ENCODE peak calls at places on chromosomes 4 and X, in nine cellular contexts. One of them, this sample, is unnamed.

GRCh38 chr4:107862658-107863057 is 37.9 kb downstream of the SGMS2 start:
- DNase-seq in hepatocyte: peak; percentile 71
- DNase-seq in kidney epithelial cell: peak; percentile 97
- DNase-seq in heart left ventricle: no peak
- DNase-seq in fibroblast of pulmonary artery: peak; percentile 87
- DNase-seq in breast epithelium: peak; percentile 25
- DNase-seq in heart right ventricle: peak; percentile 9
- DNase-seq in H1: no peak
- DNase-seq in retinal pigment epithelial cell: peak; percentile 32
- DNase-seq in this sample: no peak

GRCh38 chrX:11543249-11543648 is 122.5 kb downstream of the ARHGAP6 start:
- DNase-seq in kidney epithelial cell: no peak
- DNase-seq in fibroblast of pulmonary artery: no peak
- DNase-seq in H1: no peak
- DNase-seq in hepatocyte: no peak
- DNase-seq in heart left ventricle: no peak
- DNase-seq in breast epithelium: no peak
- DNase-seq in heart right ventricle: no peak
- DNase-seq in retinal pigment epithelial cell: no peak
- DNase-seq in this sample: no peak

GRCh38 chrX:150155396-150156048 is 207.6 kb upstream of the MAMLD1 start:
- DNase-seq in hepatocyte: peak; percentile 60
- DNase-seq in kidney epithelial cell: peak; percentile 10
- DNase-seq in heart left ventricle: no peak
- DNase-seq in H1: no peak
- DNase-seq in retinal pigment epithelial cell: no peak
- DNase-seq in breast epithelium: no peak
- DNase-seq in fibroblast of pulmonary artery: peak; percentile 63
- DNase-seq in heart right ventricle: peak; percentile 14
- DNase-seq in this sample: no peak

GRCh38 chrX:45788941-45789348 is 588.3 kb upstream of the DIPK2B start:
- DNase-seq in H1: no peak
- DNase-seq in fibroblast of pulmonary artery: peak; percentile 54
- DNase-seq in heart left ventricle: peak; percentile 68
- DNase-seq in hepatocyte: no peak
- DNase-seq in kidney epithelial cell: no peak
- DNase-seq in heart right ventricle: peak; percentile 61
- DNase-seq in breast epithelium: peak; percentile 23
- DNase-seq in retinal pigment epithelial cell: no peak
- DNase-seq in this sample: no peak

GRCh38 chr4:11424000-11424399 is 4.7 kb downstream of the HS3ST1 start:
- DNase-seq in retinal pigment epithelial cell: no peak
- DNase-seq in H1: no peak
- DNase-seq in heart left ventricle: peak; percentile 58
- DNase-seq in hepatocyte: peak; percentile 67
- DNase-seq in kidney epithelial cell: no peak
- DNase-seq in breast epithelium: peak; percentile 60
- DNase-seq in heart right ventricle: peak; percentile 29
- DNase-seq in fibroblast of pulmonary artery: peak; percentile 76
- DNase-seq in this sample: no peak

GRCh38 chr4:38132140-38132673 is 172.0 kb downstream of the PTTG2 start:
- DNase-seq in H1: no peak
- DNase-seq in breast epithelium: peak; percentile 26
- DNase-seq in retinal pigment epithelial cell: no peak
- DNase-seq in heart left ventricle: no peak
- DNase-seq in fibroblast of pulmonary artery: peak; percentile 99
- DNase-seq in heart right ventricle: peak; percentile 55
- DNase-seq in hepatocyte: peak; percentile 83
- DNase-seq in kidney epithelial cell: peak; percentile 97
- DNase-seq in this sample: peak; percentile 96

GRCh38 chrX:154505726-154506125 is 10.3 kb downstream of the FAM3A start:
- DNase-seq in fibroblast of pulmonary artery: peak; percentile 59
- DNase-seq in H1: no peak
- DNase-seq in kidney epithelial cell: no peak
- DNase-seq in hepatocyte: no peak
- DNase-seq in heart left ventricle: no peak
- DNase-seq in retinal pigment epithelial cell: peak; percentile 14
- DNase-seq in breast epithelium: no peak
- DNase-seq in heart right ventricle: no peak
- DNase-seq in this sample: no peak

GRCh38 chrX:31110657-31111056 is 38.8 kb upstream of the FTHL17 start:
- DNase-seq in H1: no peak
- DNase-seq in hepatocyte: no peak
- DNase-seq in heart left ventricle: no peak
- DNase-seq in kidney epithelial cell: no peak
- DNase-seq in heart right ventricle: no peak
- DNase-seq in breast epithelium: no peak
- DNase-seq in fibroblast of pulmonary artery: no peak
- DNase-seq in retinal pigment epithelial cell: no peak
- DNase-seq in this sample: no peak

GRCh38 chr4:155491336-155492131 is 114.8 kb upstream of the MAP9 start:
- DNase-seq in heart left ventricle: no peak
- DNase-seq in heart right ventricle: no peak
- DNase-seq in H1: no peak
- DNase-seq in hepatocyte: no peak
- DNase-seq in fibroblast of pulmonary artery: no peak
- DNase-seq in kidney epithelial cell: no peak
- DNase-seq in breast epithelium: no peak
- DNase-seq in retinal pigment epithelial cell: no peak
- DNase-seq in this sample: no peak

GRCh38 chr4:140829825-140830224 is 73.6 kb upstream of the TBC1D9 start:
- DNase-seq in heart left ventricle: no peak
- DNase-seq in breast epithelium: no peak
- DNase-seq in hepatocyte: no peak
- DNase-seq in retinal pigment epithelial cell: no peak
- DNase-seq in kidney epithelial cell: no peak
- DNase-seq in H1: no peak
- DNase-seq in fibroblast of pulmonary artery: no peak
- DNase-seq in heart right ventricle: no peak
- DNase-seq in this sample: no peak

GRCh38 chr4:92304636-92305035 is 870 bp downstream of the GRID2 start:
- DNase-seq in kidney epithelial cell: no peak
- DNase-seq in retinal pigment epithelial cell: no peak
- DNase-seq in heart right ventricle: no peak
- DNase-seq in heart left ventricle: no peak
- DNase-seq in hepatocyte: peak; percentile 4
- DNase-seq in H1: no peak
- DNase-seq in fibroblast of pulmonary artery: peak; percentile 13
- DNase-seq in breast epithelium: no peak
- DNase-seq in this sample: no peak

GRCh38 chr4:92304073-92304472 is 307 bp downstream of the GRID2 start:
- DNase-seq in kidney epithelial cell: no peak
- DNase-seq in fibroblast of pulmonary artery: peak; percentile 13
- DNase-seq in heart right ventricle: no peak
- DNase-seq in H1: no peak
- DNase-seq in hepatocyte: no peak
- DNase-seq in retinal pigment epithelial cell: no peak
- DNase-seq in breast epithelium: no peak
- DNase-seq in heart left ventricle: peak; percentile 51
- DNase-seq in this sample: no peak

GRCh38 chr4:92305878-92306520 is 2.2 kb downstream of the GRID2 start:
- DNase-seq in heart right ventricle: no peak
- DNase-seq in breast epithelium: no peak
- DNase-seq in retinal pigment epithelial cell: no peak
- DNase-seq in heart left ventricle: no peak
- DNase-seq in hepatocyte: peak; percentile 22
- DNase-seq in kidney epithelial cell: no peak
- DNase-seq in fibroblast of pulmonary artery: no peak
- DNase-seq in H1: no peak
- DNase-seq in this sample: no peak

GRCh38 chr4:92305148-92305877 is 1.5 kb downstream of the GRID2 start:
- DNase-seq in heart left ventricle: peak; percentile 69
- DNase-seq in heart right ventricle: peak; percentile 17
- DNase-seq in H1: peak; percentile 78
- DNase-seq in kidney epithelial cell: peak; percentile 4
- DNase-seq in fibroblast of pulmonary artery: peak; percentile 62
- DNase-seq in retinal pigment epithelial cell: peak; percentile 62
- DNase-seq in breast epithelium: no peak
- DNase-seq in hepatocyte: peak; percentile 63
- DNase-seq in this sample: peak; percentile 27

DNA sequence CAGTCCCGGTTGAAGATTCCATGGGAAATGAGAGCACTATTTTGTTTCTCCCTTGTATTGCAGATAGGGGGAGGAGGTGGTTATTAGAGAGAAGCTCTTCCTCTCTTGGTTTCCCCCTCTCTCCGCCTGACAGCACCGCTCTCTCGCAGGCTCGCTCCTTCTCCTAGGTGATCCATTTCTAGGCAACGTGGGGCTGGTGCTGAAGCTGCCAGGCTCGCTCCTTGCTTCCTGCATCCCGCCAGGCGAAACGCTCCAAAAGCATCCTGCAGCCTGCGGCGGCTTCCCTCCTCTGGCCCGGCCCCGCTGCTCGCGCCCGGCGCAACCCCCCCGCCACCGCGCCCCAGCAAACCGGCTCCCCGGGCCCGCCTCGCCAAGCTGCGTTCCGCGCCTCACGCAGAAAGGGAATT is at the start of gene GRID2:
- DNase-seq in fibroblast of pulmonary artery: peak; percentile 38
- DNase-seq in retinal pigment epithelial cell: no peak
- DNase-seq in H1: no peak
- DNase-seq in heart left ventricle: peak; percentile 47
- DNase-seq in breast epithelium: no peak
- DNase-seq in hepatocyte: peak; percentile 38
- DNase-seq in kidney epithelial cell: no peak
- DNase-seq in heart right ventricle: no peak
- DNase-seq in this sample: no peak
- H3K4me3 ChIP-seq in fibroblast of pulmonary artery: peak within 1 kb of the TSS; percentile 53
- H3K4me3 ChIP-seq in retinal pigment epithelial cell: peak within 1 kb of the TSS; percentile 67
- H3K4me3 ChIP-seq in H1: peak within 1 kb of the TSS; percentile 78
- H3K4me3 ChIP-seq in heart left ventricle: peak within 1 kb of the TSS; percentile 17
- H3K4me3 ChIP-seq in breast epithelium: peak within 1 kb of the TSS; percentile 65
- H3K4me3 ChIP-seq in hepatocyte: peak within 1 kb of the TSS; percentile 45
- H3K4me3 ChIP-seq in kidney epithelial cell: peak within 1 kb of the TSS; percentile 39
- H3K4me3 ChIP-seq in heart right ventricle: peak within 1 kb of the TSS; percentile 44
- H3K4me3 ChIP-seq in this sample: peak within 1 kb of the TSS; percentile 55

GRCh38 chrX:9992724-9993123 is 25.6 kb downstream of the CLDN34 start:
- DNase-seq in heart left ventricle: no peak
- DNase-seq in retinal pigment epithelial cell: no peak
- DNase-seq in fibroblast of pulmonary artery: no peak
- DNase-seq in H1: no peak
- DNase-seq in hepatocyte: no peak
- DNase-seq in breast epithelium: no peak
- DNase-seq in kidney epithelial cell: no peak
- DNase-seq in heart right ventricle: no peak
- DNase-seq in this sample: no peak

GRCh38 chrX:9992061-9992460 is 24.9 kb downstream of the CLDN34 start:
- DNase-seq in heart right ventricle: no peak
- DNase-seq in hepatocyte: no peak
- DNase-seq in fibroblast of pulmonary artery: no peak
- DNase-seq in heart left ventricle: no peak
- DNase-seq in retinal pigment epithelial cell: no peak
- DNase-seq in breast epithelium: no peak
- DNase-seq in kidney epithelial cell: no peak
- DNase-seq in H1: no peak
- DNase-seq in this sample: no peak

GRCh38 chrX:9983463-9983862 is 16.3 kb downstream of the CLDN34 start:
- DNase-seq in fibroblast of pulmonary artery: no peak
- DNase-seq in H1: no peak
- DNase-seq in breast epithelium: no peak
- DNase-seq in heart right ventricle: no peak
- DNase-seq in retinal pigment epithelial cell: no peak
- DNase-seq in heart left ventricle: no peak
- DNase-seq in kidney epithelial cell: no peak
- DNase-seq in hepatocyte: no peak
- DNase-seq in this sample: no peak

DNA sequence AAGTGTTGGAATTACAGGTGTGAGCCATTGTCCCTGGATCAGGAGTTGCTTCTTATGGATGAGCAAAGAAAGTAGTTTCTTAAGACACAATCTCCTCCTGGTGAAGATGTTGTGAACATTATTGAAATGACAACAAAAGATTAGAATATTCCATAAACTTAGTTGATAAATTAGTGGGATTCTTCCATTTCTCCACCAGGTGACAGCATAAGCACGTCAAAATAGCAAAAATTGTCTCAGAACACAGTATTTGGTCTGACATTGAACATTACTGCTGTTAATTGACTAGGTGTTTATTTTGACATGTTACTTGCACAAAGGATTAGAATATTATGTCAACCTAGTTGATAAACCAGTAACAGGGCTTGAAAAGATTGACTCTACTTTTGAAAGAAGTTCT is 21.6 kb downstream of the CLDN34 start:
- DNase-seq in breast epithelium: no peak
- DNase-seq in heart left ventricle: no peak
- DNase-seq in retinal pigment epithelial cell: no peak
- DNase-seq in hepatocyte: no peak
- DNase-seq in fibroblast of pulmonary artery: peak; percentile 44
- DNase-seq in heart right ventricle: no peak
- DNase-seq in kidney epithelial cell: no peak
- DNase-seq in H1: no peak
- DNase-seq in this sample: no peak
- TF ChIP-seq CTCF in breast epithelium: peak; percentile 30
- TF ChIP-seq CTCF in heart left ventricle: peak; percentile 48
- TF ChIP-seq CTCF in retinal pigment epithelial cell: peak; percentile 49
- TF ChIP-seq CTCF in hepatocyte: peak; percentile 32
- TF ChIP-seq CTCF in fibroblast of pulmonary artery: peak; percentile 50
- TF ChIP-seq CTCF in heart right ventricle: peak; percentile 36
- TF ChIP-seq CTCF in kidney epithelial cell: no peak
- TF ChIP-seq CTCF in H1: peak; percentile 41
- TF ChIP-seq CTCF in this sample: peak; percentile 17

DNA sequence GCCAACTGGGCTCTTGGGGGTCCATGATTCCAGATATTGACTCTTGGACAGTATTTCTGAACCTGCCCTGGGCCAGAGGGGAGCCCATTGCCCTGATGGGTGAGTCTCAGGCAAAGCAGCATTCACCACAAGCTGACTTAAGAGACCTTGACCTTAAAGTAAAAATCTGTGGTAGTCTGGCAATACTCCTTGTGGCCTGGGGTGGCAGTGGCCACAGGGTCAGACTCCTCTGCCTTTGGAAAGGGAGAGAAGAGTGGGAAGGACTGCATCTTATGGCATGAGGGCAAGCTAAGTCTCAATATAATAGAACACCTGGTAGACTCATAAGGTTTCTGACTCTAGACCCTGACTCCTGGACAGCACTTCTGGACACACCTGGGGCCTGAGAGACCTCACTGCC is 340.3 kb upstream of the MAD2L1 start:
- DNase-seq in H1: no peak
- DNase-seq in retinal pigment epithelial cell: no peak
- DNase-seq in heart left ventricle: no peak
- DNase-seq in heart right ventricle: no peak
- DNase-seq in breast epithelium: no peak
- DNase-seq in fibroblast of pulmonary artery: no peak
- DNase-seq in hepatocyte: no peak
- DNase-seq in kidney epithelial cell: no peak
- DNase-seq in this sample: no peak
- H3K4me3 ChIP-seq in H1: no peak overlapping the region
- H3K4me3 ChIP-seq in retinal pigment epithelial cell: no peak overlapping the region
- H3K4me3 ChIP-seq in heart left ventricle: no peak overlapping the region
- H3K4me3 ChIP-seq in heart right ventricle: no peak overlapping the region
- H3K4me3 ChIP-seq in breast epithelium: no peak overlapping the region
- H3K4me3 ChIP-seq in fibroblast of pulmonary artery: no peak overlapping the region
- H3K4me3 ChIP-seq in hepatocyte: no peak overlapping the region
- H3K4me3 ChIP-seq in kidney epithelial cell: no peak overlapping the region
- H3K4me3 ChIP-seq in this sample: no peak overlapping the region

DNA sequence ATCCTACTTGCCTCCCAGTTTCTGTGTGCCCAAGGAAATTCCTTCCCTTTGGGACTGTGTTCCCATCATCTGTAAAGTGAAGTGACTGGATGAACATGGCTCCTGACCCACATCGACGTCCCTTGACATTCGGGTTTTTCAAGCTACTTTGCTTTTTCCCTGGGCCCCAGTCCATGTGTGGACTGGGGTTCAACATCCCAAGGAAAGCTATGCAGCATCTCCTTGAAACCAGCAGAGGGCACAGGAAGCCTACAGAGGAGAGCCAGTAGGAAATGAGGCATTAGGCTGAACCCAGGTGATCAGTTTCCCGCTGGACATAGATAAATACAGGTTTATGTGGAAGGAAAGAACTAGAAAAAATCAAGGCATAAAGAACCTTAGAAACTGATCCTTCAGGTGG is 145.1 kb upstream of the ARHGEF9 start:
- DNase-seq in retinal pigment epithelial cell: no peak
- DNase-seq in heart left ventricle: no peak
- DNase-seq in breast epithelium: no peak
- DNase-seq in hepatocyte: no peak
- DNase-seq in fibroblast of pulmonary artery: no peak
- DNase-seq in H1: peak; percentile 7
- DNase-seq in kidney epithelial cell: no peak
- DNase-seq in heart right ventricle: no peak
- DNase-seq in this sample: no peak
- TF ChIP-seq CTCF in retinal pigment epithelial cell: peak; percentile 43
- TF ChIP-seq CTCF in heart left ventricle: peak; percentile 39
- TF ChIP-seq CTCF in breast epithelium: no peak
- TF ChIP-seq CTCF in hepatocyte: peak; percentile 31
- TF ChIP-seq CTCF in fibroblast of pulmonary artery: no peak
- TF ChIP-seq CTCF in H1: peak; percentile 68
- TF ChIP-seq CTCF in kidney epithelial cell: peak; percentile 5
- TF ChIP-seq CTCF in heart right ventricle: peak; percentile 42
- TF ChIP-seq CTCF in this sample: peak; percentile 10